ENCODE peak calls at places on chromosomes 11 and 22, in ten cellular contexts. V is stomach, F is spleen, R is SK-N-SH, M is HCT116, G is endothelial cell of umbilical vein, Z is Panc1, J is sigmoid colon, B is H1, Q is upper lobe of left lung. U is an unnamed sample.
A peak's percentile ranks its signal among the peaks of the same experiment; 100 is the strongest.

GRCh38 chr11:19374189-19374588 is 133.4 kb upstream of the E2F8 start:
- DNase-seq in V (no peak), F (no peak), R (no peak), M (no peak), G (peak; percentile 77), Z (no peak), J (no peak), B (no peak), Q (no peak), U (no peak)

GRCh38 chr11:67644472-67645418 is 5.2 kb upstream of the TBX10 start:
- DNase-seq in V (no peak), F (no peak), R (no peak), M (no peak), G (no peak), Z (no peak), J (peak; percentile 2), B (no peak), Q (no peak), U (no peak)

GRCh38 chr11:35083181-35084061 is 55.5 kb upstream of the CD44 start:
- DNase-seq in V (peak; percentile 40), F (peak; percentile 82), R (no peak), M (peak; percentile 46), G (no peak), Z (peak; percentile 47), J (peak; percentile 87), B (no peak), Q (peak; percentile 71), U (no peak)

GRCh38 chr11:75140269-75141138 is 10.4 kb upstream of the SLCO2B1 start:
- DNase-seq in V (peak; percentile 75), F (peak; percentile 91), R (peak; percentile 79), M (peak; percentile 34), G (peak; percentile 41), Z (peak; percentile 61), J (no peak), B (peak; percentile 33), Q (peak; percentile 50), U (no peak)

GRCh38 chr11:23897453-23898289 is 599.2 kb upstream of the LUZP2 start:
- DNase-seq in V (no peak), F (no peak), R (peak; percentile 14), M (no peak), G (no peak), Z (no peak), J (no peak), B (no peak), Q (no peak), U (no peak)

GRCh38 chr11:35424157-35424945 is 5.0 kb upstream of the SLC1A2 start:
- DNase-seq in V (no peak), F (no peak), R (no peak), M (no peak), G (no peak), Z (no peak), J (no peak), B (no peak), Q (no peak), U (no peak)

GRCh38 chr22:48343461-48343860 is 1484.2 kb downstream of the BRD1 start:
- DNase-seq in V (no peak), F (no peak), R (no peak), M (no peak), G (no peak), Z (no peak), J (no peak), B (no peak), Q (no peak), U (no peak)

GRCh38 chr11:71286701-71287643 is 34.6 kb upstream of the SHANK2 start:
- DNase-seq in V (peak; percentile 74), F (no peak), R (peak; percentile 61), M (no peak), G (no peak), Z (no peak), J (peak; percentile 56), B (no peak), Q (peak; percentile 69), U (no peak)

GRCh38 chr11:72730243-72730642 is 22.0 kb downstream of the ARAP1 start:
- DNase-seq in V (no peak), F (no peak), R (no peak), M (no peak), G (no peak), Z (no peak), J (no peak), B (no peak), Q (no peak), U (no peak)

GRCh38 chr22:45600791-45601730 is 70.6 kb upstream of the ATXN10 start:
- DNase-seq in V (no peak), F (no peak), R (no peak), M (no peak), G (no peak), Z (no peak), J (peak; percentile 66), B (no peak), Q (no peak), U (peak; percentile 55)

GRCh38 chr11:15286465-15286864 is 171.7 kb downstream of the INSC start:
- DNase-seq in V (no peak), F (no peak), R (no peak), M (no peak), G (no peak), Z (no peak), J (no peak), B (no peak), Q (no peak), U (no peak)

GRCh38 chr11:122984186-122985011 is 2.8 kb upstream of the BSX start:
- DNase-seq in V (no peak), F (no peak), R (peak; percentile 85), M (no peak), G (no peak), Z (no peak), J (peak; percentile 63), B (no peak), Q (no peak), U (no peak)

GRCh38 chr11:10751581-10751940 is 515 bp downstream of the CTR9 start:
- DNase-seq in V (no peak), F (no peak), R (no peak), M (no peak), G (no peak), Z (no peak), J (no peak), B (no peak), Q (no peak), U (no peak)

GRCh38 chr11:115447273-115447864 is 56.8 kb downstream of the CADM1 start:
- DNase-seq in V (no peak), F (no peak), R (no peak), M (no peak), G (no peak), Z (no peak), J (no peak), B (no peak), Q (no peak), U (no peak)

GRCh38 chr11:48025983-48026340 is 45.6 kb downstream of the PTPRJ start:
- DNase-seq in V (no peak), F (no peak), R (no peak), M (no peak), G (no peak), Z (no peak), J (no peak), B (no peak), Q (no peak), U (no peak)

GRCh38 chr11:109939176-109939810 is 153.9 kb upstream of the ZC3H12C start:
- DNase-seq in V (no peak), F (no peak), R (peak; percentile 50), M (peak; percentile 85), G (peak; percentile 80), Z (peak; percentile 67), J (no peak), B (no peak), Q (peak; percentile 43), U (peak; percentile 86)

GRCh38 chr11:59187587-59187986 is 15.7 kb downstream of the DTX4 start:
- DNase-seq in V (peak; percentile 55), F (no peak), R (no peak), M (no peak), G (no peak), Z (no peak), J (peak; percentile 94), B (no peak), Q (peak; percentile 72), U (no peak)

GRCh38 chr11:76073716-76074115 is 132.6 kb downstream of the WNT11 start:
- DNase-seq in V (no peak), F (no peak), R (peak; percentile 16), M (no peak), G (peak; percentile 55), Z (no peak), J (no peak), B (no peak), Q (no peak), U (no peak)

GRCh38 chr11:72048718-72049460 is 31.5 kb downstream of the NUMA1 start:
- DNase-seq in V (no peak), F (no peak), R (no peak), M (no peak), G (peak; percentile 90), Z (no peak), J (no peak), B (no peak), Q (no peak), U (no peak)

DNA sequence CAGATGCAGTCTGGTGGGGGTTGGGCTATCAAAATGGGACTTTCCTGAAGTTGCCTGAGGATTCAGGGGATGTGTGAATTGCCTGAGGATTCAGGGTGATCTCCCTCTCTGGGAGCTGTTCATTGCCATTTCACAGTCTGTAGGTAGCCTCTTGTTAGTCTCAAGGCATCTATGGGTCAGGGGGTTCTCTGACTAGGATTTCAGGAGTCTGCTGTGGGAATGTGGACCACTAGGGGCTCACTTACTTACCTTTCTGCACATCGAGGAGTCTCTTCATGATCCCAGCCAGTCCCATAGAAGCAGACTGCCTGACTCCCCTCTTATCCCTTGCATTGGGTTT is 54.0 kb downstream of the KCNQ1OT1 start:
- DNase-seq in V (no peak), F (no peak), R (no peak), M (no peak), G (no peak), Z (no peak), J (no peak), B (no peak), Q (no peak), U (no peak)
- TF ChIP-seq POLR2AphosphoS5 in V (no peak), F (no peak), R (no peak), M (no peak), G (no peak), Z (no peak), J (no peak), B (no peak), Q (no peak), U (no peak)

GRCh38 chr11:46246514-46246913 is 30.9 kb upstream of the CREB3L1 start:
- DNase-seq in V (no peak), F (no peak), R (no peak), M (no peak), G (no peak), Z (no peak), J (no peak), B (no peak), Q (no peak), U (no peak)
- H3K27ac ChIP-seq in V (no peak overlapping the region), F (no peak overlapping the region), R (peak overlapping the region; percentile 100), M (no peak overlapping the region), G (no peak overlapping the region), Z (no peak overlapping the region), J (no peak overlapping the region), B (no peak overlapping the region), Q (no peak overlapping the region), U (no peak overlapping the region)

GRCh38 chr22:28254396-28254795 is 335.3 kb upstream of the PITPNB start:
- DNase-seq in V (no peak), F (no peak), R (no peak), M (no peak), G (no peak), Z (no peak), J (no peak), B (no peak), Q (no peak), U (no peak)
- TF ChIP-seq POLR2AphosphoS5 in V (no peak), F (no peak), R (no peak), M (no peak), G (no peak), Z (no peak), J (no peak), B (no peak), Q (no peak), U (no peak)

GRCh38 chr11:61922539-61922938 is 5.2 kb upstream of the RAB3IL1 start:
- DNase-seq in V (peak; percentile 36), F (no peak), R (peak; percentile 88), M (no peak), G (no peak), Z (no peak), J (peak; percentile 95), B (no peak), Q (peak; percentile 73), U (peak; percentile 89)
- H3K27ac ChIP-seq in V (peak overlapping the region; percentile 69), F (peak overlapping the region; percentile 79), R (peak overlapping the region; percentile 49), M (no peak overlapping the region), G (no peak overlapping the region), Z (no peak overlapping the region), J (peak overlapping the region; percentile 85), B (no peak overlapping the region), Q (peak overlapping the region; percentile 61), U (peak overlapping the region; percentile 93)

U was measured in SK-N-MC.